ENCODE peak calls at places on chromosomes 7 and 10, in ten cellular contexts. One of them, this sample, is unnamed.

GRCh38 chr7:4144171-4144701 is 537.9 kb upstream of the FOXK1 start:
- DNase-seq in A549: no peak
- DNase-seq in dorsolateral prefrontal cortex: no peak
- DNase-seq in body of pancreas: no peak
- DNase-seq in heart right ventricle: no peak
- DNase-seq in bronchial epithelial cell: no peak
- DNase-seq in cardiac fibroblast: no peak
- DNase-seq in mammary epithelial cell: no peak
- DNase-seq in AG04450: no peak
- DNase-seq in PC-3: no peak
- DNase-seq in this sample: no peak

GRCh38 chr10:36280396-36280795 is 638.3 kb upstream of the FZD8 start:
- DNase-seq in mammary epithelial cell: no peak
- DNase-seq in bronchial epithelial cell: peak
- DNase-seq in heart right ventricle: no peak
- DNase-seq in A549: peak
- DNase-seq in PC-3: peak
- DNase-seq in cardiac fibroblast: peak
- DNase-seq in dorsolateral prefrontal cortex: no peak
- DNase-seq in AG04450: no peak
- DNase-seq in body of pancreas: no peak
- DNase-seq in this sample: no peak

GRCh38 chr10:97701438-97702064 is 12.0 kb upstream of the MARVELD1 start:
- DNase-seq in heart right ventricle: no peak
- DNase-seq in PC-3: peak
- DNase-seq in AG04450: peak
- DNase-seq in bronchial epithelial cell: peak
- DNase-seq in cardiac fibroblast: peak
- DNase-seq in A549: peak
- DNase-seq in mammary epithelial cell: peak
- DNase-seq in body of pancreas: peak
- DNase-seq in dorsolateral prefrontal cortex: no peak
- DNase-seq in this sample: peak

GRCh38 chr10:61628199-61628874 is 34.4 kb upstream of the CABCOCO1 start:
- DNase-seq in body of pancreas: no peak
- DNase-seq in A549: no peak
- DNase-seq in heart right ventricle: no peak
- DNase-seq in mammary epithelial cell: peak
- DNase-seq in bronchial epithelial cell: peak
- DNase-seq in dorsolateral prefrontal cortex: no peak
- DNase-seq in AG04450: no peak
- DNase-seq in cardiac fibroblast: peak
- DNase-seq in PC-3: peak
- DNase-seq in this sample: no peak

GRCh38 chr10:35642023-35642792 is at the start of gene FZD8:
- DNase-seq in heart right ventricle: peak
- DNase-seq in bronchial epithelial cell: peak
- DNase-seq in cardiac fibroblast: peak
- DNase-seq in dorsolateral prefrontal cortex: peak
- DNase-seq in AG04450: peak
- DNase-seq in body of pancreas: peak
- DNase-seq in PC-3: peak
- DNase-seq in mammary epithelial cell: peak
- DNase-seq in A549: peak
- DNase-seq in this sample: peak

GRCh38 chr10:421170-421569 is 268.3 kb downstream of the DIP2C start:
- DNase-seq in heart right ventricle: no peak
- DNase-seq in body of pancreas: no peak
- DNase-seq in cardiac fibroblast: no peak
- DNase-seq in bronchial epithelial cell: no peak
- DNase-seq in mammary epithelial cell: no peak
- DNase-seq in A549: no peak
- DNase-seq in AG04450: no peak
- DNase-seq in PC-3: no peak
- DNase-seq in dorsolateral prefrontal cortex: no peak
- DNase-seq in this sample: no peak

GRCh38 chr10:54613162-54613561 is 187.9 kb downstream of the PCDH15 start:
- DNase-seq in mammary epithelial cell: peak
- DNase-seq in dorsolateral prefrontal cortex: no peak
- DNase-seq in AG04450: no peak
- DNase-seq in A549: no peak
- DNase-seq in cardiac fibroblast: peak
- DNase-seq in heart right ventricle: no peak
- DNase-seq in bronchial epithelial cell: peak
- DNase-seq in body of pancreas: no peak
- DNase-seq in PC-3: peak
- DNase-seq in this sample: no peak

GRCh38 chr10:22349758-22350157 is 4.5 kb downstream of the SPAG6 start:
- DNase-seq in body of pancreas: no peak
- DNase-seq in cardiac fibroblast: no peak
- DNase-seq in PC-3: no peak
- DNase-seq in dorsolateral prefrontal cortex: no peak
- DNase-seq in bronchial epithelial cell: no peak
- DNase-seq in AG04450: no peak
- DNase-seq in heart right ventricle: no peak
- DNase-seq in mammary epithelial cell: no peak
- DNase-seq in A549: no peak
- DNase-seq in this sample: no peak

GRCh38 chr7:117737882-117738281 is 135.4 kb downstream of the CTTNBP2 start:
- DNase-seq in A549: no peak
- DNase-seq in PC-3: no peak
- DNase-seq in bronchial epithelial cell: no peak
- DNase-seq in cardiac fibroblast: no peak
- DNase-seq in body of pancreas: no peak
- DNase-seq in AG04450: no peak
- DNase-seq in mammary epithelial cell: no peak
- DNase-seq in heart right ventricle: no peak
- DNase-seq in dorsolateral prefrontal cortex: peak
- DNase-seq in this sample: no peak

GRCh38 chr10:15188629-15189028 is 20.1 kb upstream of the NMT2 start:
- DNase-seq in bronchial epithelial cell: no peak
- DNase-seq in AG04450: no peak
- DNase-seq in cardiac fibroblast: no peak
- DNase-seq in body of pancreas: no peak
- DNase-seq in PC-3: no peak
- DNase-seq in dorsolateral prefrontal cortex: no peak
- DNase-seq in A549: no peak
- DNase-seq in heart right ventricle: no peak
- DNase-seq in mammary epithelial cell: no peak
- DNase-seq in this sample: peak

GRCh38 chr7:122306320-122307227 is 2.0 kb upstream of the FEZF1 start:
- DNase-seq in dorsolateral prefrontal cortex: no peak
- DNase-seq in bronchial epithelial cell: no peak
- DNase-seq in AG04450: no peak
- DNase-seq in heart right ventricle: no peak
- DNase-seq in mammary epithelial cell: no peak
- DNase-seq in body of pancreas: no peak
- DNase-seq in cardiac fibroblast: no peak
- DNase-seq in PC-3: no peak
- DNase-seq in A549: no peak
- DNase-seq in this sample: no peak

DNA sequence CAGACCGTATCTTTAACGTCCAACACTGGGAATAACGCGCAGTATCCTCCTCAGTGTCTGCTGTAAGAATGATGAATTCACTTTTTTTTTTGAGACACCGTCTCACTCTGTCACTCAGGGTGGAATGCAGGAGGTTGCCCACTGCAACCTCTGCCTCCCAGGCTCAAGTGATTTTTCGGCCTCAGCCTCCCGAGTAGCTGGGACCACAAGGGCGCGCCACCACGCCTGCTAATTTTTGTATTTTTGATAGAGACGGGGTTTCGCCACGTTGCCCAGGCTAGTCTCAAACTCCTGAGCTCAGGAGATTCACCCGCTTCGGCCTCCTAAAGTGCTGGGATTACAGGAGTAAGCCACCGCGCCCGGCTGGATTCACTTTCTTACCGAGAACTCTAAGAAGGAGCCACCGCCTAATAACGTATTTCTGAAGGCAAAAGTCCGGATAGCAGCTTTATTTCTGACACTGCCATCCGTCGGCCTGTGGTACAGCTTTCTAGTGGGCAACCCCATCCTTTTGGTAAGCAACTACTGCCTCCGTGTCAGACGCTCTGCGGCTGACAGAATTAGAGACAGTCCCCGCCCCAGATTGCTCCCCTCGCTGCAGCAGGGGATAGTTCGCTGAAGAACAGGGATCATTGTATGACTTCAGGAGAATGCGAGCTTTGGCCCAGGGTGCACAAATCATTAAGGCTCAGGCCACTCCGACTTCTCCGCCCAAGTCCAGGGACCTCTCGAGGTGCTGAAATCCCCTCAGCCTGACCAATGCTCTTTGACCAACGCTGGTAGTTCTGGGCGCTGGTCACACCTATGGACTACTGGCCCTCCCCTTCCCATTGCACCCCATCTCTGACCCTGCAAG is 649 bp downstream of the POLR3A start:
- DNase-seq in mammary epithelial cell: peak
- DNase-seq in dorsolateral prefrontal cortex: no peak
- DNase-seq in cardiac fibroblast: peak
- DNase-seq in AG04450: no peak
- DNase-seq in body of pancreas: peak
- DNase-seq in PC-3: peak
- DNase-seq in heart right ventricle: no peak
- DNase-seq in A549: no peak
- DNase-seq in bronchial epithelial cell: peak
- DNase-seq in this sample: peak
- TF ChIP-seq CTCF in mammary epithelial cell: no peak
- TF ChIP-seq CTCF in dorsolateral prefrontal cortex: no peak
- TF ChIP-seq CTCF in cardiac fibroblast: no peak
- TF ChIP-seq CTCF in AG04450: no peak
- TF ChIP-seq CTCF in body of pancreas: no peak
- TF ChIP-seq CTCF in PC-3: peak
- TF ChIP-seq CTCF in heart right ventricle: no peak
- TF ChIP-seq CTCF in A549: no peak
- TF ChIP-seq CTCF in bronchial epithelial cell: no peak
- TF ChIP-seq CTCF in this sample: no peak

GRCh38 chr10:89393898-89394297 is 1.5 kb downstream of the IFIT1 start:
- DNase-seq in heart right ventricle: no peak
- DNase-seq in body of pancreas: no peak
- DNase-seq in cardiac fibroblast: no peak
- DNase-seq in PC-3: peak
- DNase-seq in AG04450: no peak
- DNase-seq in A549: no peak
- DNase-seq in dorsolateral prefrontal cortex: no peak
- DNase-seq in mammary epithelial cell: no peak
- DNase-seq in bronchial epithelial cell: peak
- DNase-seq in this sample: no peak
- H3K4me3 ChIP-seq in heart right ventricle: peak
- H3K4me3 ChIP-seq in body of pancreas: no peak
- H3K4me3 ChIP-seq in cardiac fibroblast: no peak
- H3K4me3 ChIP-seq in PC-3: peak
- H3K4me3 ChIP-seq in AG04450: peak
- H3K4me3 ChIP-seq in A549: no peak
- H3K4me3 ChIP-seq in dorsolateral prefrontal cortex: peak
- H3K4me3 ChIP-seq in mammary epithelial cell: no peak
- H3K4me3 ChIP-seq in bronchial epithelial cell: no peak
- H3K4me3 ChIP-seq in this sample: no peak

DNA sequence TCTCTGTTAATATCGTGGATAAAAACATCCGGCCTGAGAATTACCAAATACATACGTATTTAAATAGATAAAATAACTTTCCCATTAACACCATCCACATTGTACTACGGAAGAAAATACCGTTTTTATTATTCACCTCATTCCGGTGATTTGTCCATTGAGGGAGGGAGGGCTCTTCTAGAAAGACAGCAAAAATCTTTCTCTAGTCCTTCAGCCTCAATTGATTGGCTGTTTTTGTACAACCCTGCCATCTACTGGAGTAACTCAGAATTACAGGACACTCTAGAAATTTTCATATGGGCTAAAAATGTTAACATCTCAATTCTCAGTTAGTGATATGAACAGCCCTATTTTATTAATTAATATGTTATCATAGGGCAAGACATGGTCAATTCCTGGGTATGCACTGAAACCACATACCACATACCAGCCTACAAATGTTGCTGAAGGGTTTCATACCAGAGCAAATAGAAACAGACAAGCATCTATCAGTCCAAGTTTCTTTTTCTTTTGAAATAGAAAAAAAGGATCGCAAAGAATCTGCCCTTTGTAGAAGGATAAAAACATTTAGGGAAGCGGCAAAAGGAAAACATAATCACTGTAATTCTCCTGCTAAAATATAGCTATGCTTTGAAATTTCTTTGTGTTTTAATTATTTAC is 55.8 kb upstream of the CDCA7L start:
- DNase-seq in heart right ventricle: no peak
- DNase-seq in AG04450: peak
- DNase-seq in dorsolateral prefrontal cortex: no peak
- DNase-seq in A549: peak
- DNase-seq in body of pancreas: no peak
- DNase-seq in bronchial epithelial cell: peak
- DNase-seq in cardiac fibroblast: peak
- DNase-seq in mammary epithelial cell: peak
- DNase-seq in PC-3: peak
- DNase-seq in this sample: no peak
- TF ChIP-seq CTCF in heart right ventricle: peak
- TF ChIP-seq CTCF in AG04450: peak
- TF ChIP-seq CTCF in dorsolateral prefrontal cortex: peak
- TF ChIP-seq CTCF in A549: peak
- TF ChIP-seq CTCF in body of pancreas: peak
- TF ChIP-seq CTCF in bronchial epithelial cell: peak
- TF ChIP-seq CTCF in cardiac fibroblast: peak
- TF ChIP-seq CTCF in mammary epithelial cell: peak
- TF ChIP-seq CTCF in PC-3: peak
- TF ChIP-seq CTCF in this sample: peak

GRCh38 chr7:2257046-2257551 is 15.1 kb downstream of the NUDT1 start:
- DNase-seq in bronchial epithelial cell: no peak
- DNase-seq in dorsolateral prefrontal cortex: no peak
- DNase-seq in A549: no peak
- DNase-seq in mammary epithelial cell: no peak
- DNase-seq in AG04450: no peak
- DNase-seq in cardiac fibroblast: no peak
- DNase-seq in PC-3: no peak
- DNase-seq in heart right ventricle: no peak
- DNase-seq in body of pancreas: no peak
- DNase-seq in this sample: no peak

GRCh38 chr7:2260820-2261219 is 18.8 kb downstream of the NUDT1 start:
- DNase-seq in AG04450: no peak
- DNase-seq in A549: peak
- DNase-seq in PC-3: peak
- DNase-seq in bronchial epithelial cell: peak
- DNase-seq in mammary epithelial cell: peak
- DNase-seq in cardiac fibroblast: no peak
- DNase-seq in dorsolateral prefrontal cortex: no peak
- DNase-seq in body of pancreas: peak
- DNase-seq in heart right ventricle: no peak
- DNase-seq in this sample: no peak

GRCh38 chr7:2259480-2259879 is 17.5 kb downstream of the NUDT1 start:
- DNase-seq in mammary epithelial cell: no peak
- DNase-seq in AG04450: no peak
- DNase-seq in bronchial epithelial cell: no peak
- DNase-seq in heart right ventricle: no peak
- DNase-seq in A549: no peak
- DNase-seq in body of pancreas: no peak
- DNase-seq in dorsolateral prefrontal cortex: no peak
- DNase-seq in PC-3: no peak
- DNase-seq in cardiac fibroblast: no peak
- DNase-seq in this sample: no peak

GRCh38 chr7:2257651-2258050 is 15.6 kb downstream of the NUDT1 start:
- DNase-seq in heart right ventricle: no peak
- DNase-seq in PC-3: no peak
- DNase-seq in cardiac fibroblast: no peak
- DNase-seq in mammary epithelial cell: no peak
- DNase-seq in A549: no peak
- DNase-seq in bronchial epithelial cell: no peak
- DNase-seq in dorsolateral prefrontal cortex: no peak
- DNase-seq in body of pancreas: no peak
- DNase-seq in AG04450: no peak
- DNase-seq in this sample: no peak

GRCh38 chr7:2258661-2259365 is 16.8 kb downstream of the NUDT1 start:
- DNase-seq in body of pancreas: no peak
- DNase-seq in cardiac fibroblast: no peak
- DNase-seq in A549: no peak
- DNase-seq in mammary epithelial cell: no peak
- DNase-seq in AG04450: no peak
- DNase-seq in dorsolateral prefrontal cortex: no peak
- DNase-seq in bronchial epithelial cell: no peak
- DNase-seq in PC-3: no peak
- DNase-seq in heart right ventricle: no peak
- DNase-seq in this sample: no peak
- H3K4me3 ChIP-seq in body of pancreas: no peak
- H3K4me3 ChIP-seq in cardiac fibroblast: no peak
- H3K4me3 ChIP-seq in A549: no peak
- H3K4me3 ChIP-seq in mammary epithelial cell: no peak
- H3K4me3 ChIP-seq in AG04450: no peak
- H3K4me3 ChIP-seq in dorsolateral prefrontal cortex: no peak
- H3K4me3 ChIP-seq in bronchial epithelial cell: no peak
- H3K4me3 ChIP-seq in PC-3: no peak
- H3K4me3 ChIP-seq in heart right ventricle: no peak
- H3K4me3 ChIP-seq in this sample: no peak

This sample was measured in CD8-positive, alpha-beta T cell.